ENCODE peak calls at places on chromosomes 2 and 18, in six cellular contexts. P is MM.1S, R is heart left ventricle, Z is breast epithelium, I is iPS DF 6.9, Y is right cardiac atrium. H is an unnamed sample.

GRCh38 chr2:236667526-236667925 is 97.9 kb downstream of the ACKR3 start:
- DNase-seq in I (no peak), Y (no peak), R (no peak), Z (no peak), P (no peak), H (no peak)

GRCh38 chr2:160292225-160292624 is 92.2 kb upstream of the ITGB6 start:
- DNase-seq in Y (no peak), P (no peak), I (no peak), Z (no peak), R (no peak), H (no peak)

GRCh38 chr18:21243041-21243431 is 1.0 kb downstream of the GREB1L start:
- DNase-seq in R (peak), P (no peak), I (no peak), Z (no peak), Y (peak), H (peak)

GRCh38 chr18:62521588-62521987 is 1.2 kb upstream of the ZCCHC2 start:
- DNase-seq in Y (no peak), I (no peak), Z (no peak), P (no peak), R (no peak), H (no peak)

GRCh38 chr2:226660524-226660923 is 139.1 kb downstream of the IRS1 start:
- DNase-seq in Z (no peak), I (no peak), R (peak), Y (peak), P (no peak), H (peak)

GRCh38 chr18:9987931-9988330 is 74.1 kb downstream of the VAPA start:
- DNase-seq in Z (peak), P (no peak), R (no peak), Y (peak), I (no peak), H (no peak)

GRCh38 chr2:170486730-170487129 is 228.4 kb upstream of the SP5 start:
- DNase-seq in R (no peak), Z (no peak), P (no peak), I (no peak), Y (no peak), H (no peak)

GRCh38 chr18:56278643-56279042 is 359.7 kb downstream of the TXNL1 start:
- DNase-seq in P (no peak), Z (no peak), Y (no peak), R (no peak), I (no peak), H (no peak)

GRCh38 chr2:102449370-102449974 is 23.6 kb upstream of the SLC9A4 start:
- DNase-seq in Y (no peak), R (peak), Z (no peak), P (peak), I (no peak), H (peak)

GRCh38 chr2:103818176-103818575 is 1035.7 kb upstream of the POU3F3 start:
- DNase-seq in I (no peak), Z (no peak), P (no peak), R (no peak), Y (no peak), H (no peak)

GRCh38 chr2:226524381-226524843 is 275.2 kb downstream of the IRS1 start:
- DNase-seq in Y (no peak), P (no peak), R (no peak), I (no peak), Z (no peak), H (no peak)

GRCh38 chr2:162579986-162580385 is 236.1 kb downstream of the GCA start:
- DNase-seq in Y (no peak), I (no peak), P (no peak), Z (no peak), R (no peak), H (no peak)

GRCh38 chr2:202429164-202429980 is 53.2 kb downstream of the BMPR2 start:
- DNase-seq in P (no peak), I (no peak), R (no peak), Y (no peak), Z (no peak), H (no peak)

GRCh38 chr2:11051280-11051679 is 104.0 kb upstream of the SLC66A3 start:
- DNase-seq in Z (no peak), P (no peak), I (no peak), Y (no peak), R (no peak), H (no peak)

GRCh38 chr2:95347681-95348608 is 50.8 kb downstream of the KCNIP3 start:
- DNase-seq in P (no peak), Z (peak), I (no peak), R (no peak), Y (peak), H (no peak)

GRCh38 chr18:32582455-32582854 is 111.8 kb upstream of the GAREM1 start:
- DNase-seq in P (no peak), R (no peak), Y (no peak), I (no peak), Z (no peak), H (no peak)

GRCh38 chr18:79853993-79854364 is 56.2 kb downstream of the KCNG2 start:
- DNase-seq in Z (no peak), Y (no peak), P (no peak), I (no peak), R (no peak), H (no peak)

GRCh38 chr2:126446106-126446695 is 209.8 kb upstream of the GYPC start:
- DNase-seq in Z (no peak), P (no peak), R (no peak), I (no peak), Y (no peak), H (no peak)

GRCh38 chr2:61229936-61230335 is 67.9 kb downstream of the C2orf74 start:
- DNase-seq in I (no peak), P (no peak), Y (no peak), Z (no peak), R (no peak), H (no peak)

GRCh38 chr2:20457027-20457426 is 10.2 kb downstream of the RHOB start:
- DNase-seq in Y (no peak), R (no peak), Z (no peak), P (no peak), I (no peak), H (no peak)

GRCh38 chr2:216897561-216898203 is 37.8 kb upstream of the TNP1 start:
- DNase-seq in R (no peak), Z (no peak), I (no peak), P (no peak), Y (no peak), H (no peak)

GRCh38 chr2:179546656-179547055 is 282.0 kb upstream of the SESTD1 start:
- DNase-seq in P (no peak), I (no peak), Y (no peak), Z (no peak), R (no peak), H (no peak)

GRCh38 chr2:134602666-134603065 is 116.1 kb downstream of the TMEM163 start:
- DNase-seq in P (no peak), I (no peak), R (no peak), Z (no peak), Y (no peak), H (no peak)

GRCh38 chr2:70098032-70098431 is 10.8 kb downstream of the PCBP1 start:
- DNase-seq in R (no peak), P (no peak), Z (no peak), I (no peak), Y (no peak), H (no peak)

GRCh38 chr2:152548996-152549395 is 168.3 kb downstream of the PRPF40A start:
- DNase-seq in P (no peak), Z (no peak), I (no peak), Y (no peak), R (no peak), H (no peak)

GRCh38 chr2:88600038-88600465 is 27.2 kb downstream of the EIF2AK3 start:
- DNase-seq in R (peak), Y (no peak), Z (no peak), I (peak), P (peak), H (no peak)

GRCh38 chr2:65032016-65032975 is 23.9 kb upstream of the CEP68 start:
- DNase-seq in Z (no peak), I (no peak), Y (no peak), P (peak), R (no peak), H (no peak)

GRCh38 chr18:56043691-56044090 is 455.7 kb upstream of the TCF4 start:
- DNase-seq in I (no peak), Z (no peak), R (peak), Y (peak), P (no peak), H (no peak)

GRCh38 chr2:234792566-234792965 is 159.3 kb upstream of the SH3BP4 start:
- DNase-seq in Y (no peak), Z (no peak), P (no peak), R (no peak), I (no peak), H (no peak)

GRCh38 chr18:50786851-50787250 is 33.0 kb downstream of the MRO start:
- DNase-seq in I (no peak), Y (no peak), Z (no peak), P (no peak), R (no peak), H (no peak)

GRCh38 chr2:240250150-240250984 is 109.9 kb upstream of the OTOS start:
- DNase-seq in Y (peak), P (no peak), R (no peak), Z (no peak), I (no peak), H (no peak)

GRCh38 chr2:240250985-240251847 is 110.8 kb upstream of the OTOS start:
- DNase-seq in R (peak), P (peak), Y (peak), Z (peak), I (no peak), H (peak)

GRCh38 chr2:240248981-240249422 is 108.5 kb upstream of the OTOS start:
- DNase-seq in P (no peak), Z (no peak), Y (peak), I (no peak), R (no peak), H (no peak)

GRCh38 chr2:240247868-240248820 is 107.7 kb upstream of the OTOS start:
- DNase-seq in Y (peak), P (no peak), R (no peak), Z (no peak), I (no peak), H (no peak)

DNA sequence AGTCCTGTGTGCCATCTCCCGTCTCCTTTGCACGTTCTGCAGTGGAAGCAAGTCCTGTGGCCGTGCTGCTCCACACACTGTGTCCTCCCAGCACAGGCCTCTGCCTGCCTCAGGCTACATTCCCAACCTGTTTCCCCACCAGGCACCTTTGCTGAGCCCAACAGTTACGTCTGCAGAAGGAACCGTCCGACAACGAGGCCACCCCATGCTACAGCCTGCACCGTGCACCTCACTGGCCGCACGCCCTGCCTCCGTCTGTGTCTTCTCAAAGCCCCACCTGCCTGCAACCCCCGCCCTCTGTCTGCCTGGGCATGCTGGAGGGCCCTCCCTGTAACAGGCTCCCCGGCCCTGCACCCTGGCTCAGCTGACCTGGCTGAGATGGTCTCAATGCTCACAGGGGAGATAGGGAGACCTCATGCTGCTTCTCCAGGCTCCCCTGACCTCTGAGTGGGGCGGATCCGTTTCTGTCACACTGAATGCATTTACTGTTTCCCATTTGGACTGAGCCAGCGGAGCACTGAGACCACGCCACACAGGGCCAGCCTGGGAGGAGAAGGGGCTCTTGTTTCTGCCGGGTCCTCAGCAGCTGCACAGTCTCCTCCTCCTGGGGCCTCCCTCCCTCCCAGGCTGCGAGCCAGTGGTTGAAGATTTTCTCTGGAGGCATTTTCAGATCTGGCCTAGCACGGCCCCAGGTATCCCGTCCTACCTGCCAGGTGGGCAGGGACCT is 109.1 kb upstream of the OTOS start:
- DNase-seq in P (no peak), Z (no peak), R (no peak), Y (peak), I (no peak), H (no peak)
- H3K27ac ChIP-seq in P (no peak), Z (peak), R (peak), Y (no peak), I (no peak), H (peak)

GRCh38 chr2:71744781-71745180 is 291.4 kb downstream of the DYSF start:
- DNase-seq in I (no peak), P (no peak), Y (no peak), R (no peak), Z (no peak), H (no peak)

GRCh38 chr2:71746946-71747501 is 293.7 kb downstream of the DYSF start:
- DNase-seq in I (no peak), P (peak), Z (peak), R (no peak), Y (peak), H (no peak)

GRCh38 chr2:71747573-71747972 is 294.2 kb downstream of the DYSF start:
- DNase-seq in Z (no peak), Y (no peak), I (no peak), R (no peak), P (no peak), H (no peak)

GRCh38 chr2:71743995-71744675 is 290.8 kb downstream of the DYSF start:
- DNase-seq in R (no peak), I (no peak), Z (no peak), Y (no peak), P (no peak), H (no peak)

DNA sequence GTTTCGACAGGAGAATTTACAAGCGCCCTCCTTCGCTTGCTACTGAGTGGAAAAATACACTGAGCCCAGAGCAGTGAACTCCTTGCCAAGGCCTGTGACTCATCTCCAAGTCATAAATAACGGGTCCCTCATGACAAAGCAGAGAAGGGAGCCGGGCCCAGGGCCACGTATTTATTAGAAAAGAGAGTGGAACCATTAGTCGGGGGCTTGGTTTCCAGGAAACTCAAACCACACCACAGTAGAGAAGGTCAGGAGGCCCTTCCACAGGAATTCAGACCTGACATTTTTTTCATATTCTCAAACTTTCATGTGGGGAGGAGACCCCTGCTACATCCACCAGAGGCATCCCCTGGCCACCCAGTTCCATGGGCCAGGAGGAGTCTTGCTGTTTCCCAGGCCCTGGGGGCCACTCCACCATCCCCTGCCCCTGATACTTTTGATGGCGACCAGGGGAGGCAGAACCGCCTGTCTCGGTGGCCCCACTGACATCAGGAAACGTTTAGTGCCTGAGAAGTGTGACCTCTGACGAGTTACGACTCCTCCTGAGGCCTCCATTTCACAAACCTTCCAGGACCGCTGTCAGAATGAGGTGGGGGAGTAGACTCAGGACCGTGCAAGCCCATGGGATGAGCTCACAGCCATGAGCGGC is 289.7 kb downstream of the DYSF start:
- DNase-seq in Z (no peak), I (no peak), R (peak), P (no peak), Y (peak), H (peak)
- H3K27ac ChIP-seq in Z (peak), I (no peak), R (peak), P (no peak), Y (no peak), H (no peak)

GRCh38 chr2:168613510-168613909 is 157.4 kb downstream of the CERS6 start:
- DNase-seq in Z (no peak), I (no peak), Y (no peak), P (no peak), R (no peak), H (no peak)
- H3K27ac ChIP-seq in Z (no peak), I (no peak), Y (no peak), P (no peak), R (no peak), H (no peak)

GRCh38 chr18:58887613-58887963 is 22.9 kb downstream of the ZNF532 start:
- DNase-seq in Z (no peak), Y (peak), P (peak), R (peak), I (no peak), H (peak)
- H3K27ac ChIP-seq in Z (peak), Y (peak), P (peak), R (peak), I (no peak), H (peak)

DNA sequence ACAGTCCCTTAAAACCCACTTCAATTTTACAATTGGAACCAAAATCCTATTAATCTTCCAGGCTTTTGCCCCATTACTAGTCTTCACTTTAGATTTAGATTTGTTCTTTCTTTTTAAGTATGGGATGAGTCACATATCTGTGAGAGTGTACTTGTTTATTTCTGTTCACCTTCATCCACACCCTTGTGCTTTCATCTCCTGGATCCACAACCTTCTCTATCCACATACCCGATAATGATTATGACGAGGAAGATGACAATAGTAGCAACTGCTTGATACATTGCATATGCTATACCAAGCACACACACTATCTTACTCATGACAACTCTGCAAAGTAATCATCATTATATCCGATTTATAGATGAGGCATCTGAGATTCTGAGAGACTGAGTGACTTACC is 297.3 kb downstream of the PLCL1 start:
- DNase-seq in R (no peak), Z (no peak), Y (no peak), P (no peak), I (no peak), H (no peak)
- H3K27ac ChIP-seq in R (peak), Z (no peak), Y (no peak), P (no peak), I (no peak), H (no peak)

DNA sequence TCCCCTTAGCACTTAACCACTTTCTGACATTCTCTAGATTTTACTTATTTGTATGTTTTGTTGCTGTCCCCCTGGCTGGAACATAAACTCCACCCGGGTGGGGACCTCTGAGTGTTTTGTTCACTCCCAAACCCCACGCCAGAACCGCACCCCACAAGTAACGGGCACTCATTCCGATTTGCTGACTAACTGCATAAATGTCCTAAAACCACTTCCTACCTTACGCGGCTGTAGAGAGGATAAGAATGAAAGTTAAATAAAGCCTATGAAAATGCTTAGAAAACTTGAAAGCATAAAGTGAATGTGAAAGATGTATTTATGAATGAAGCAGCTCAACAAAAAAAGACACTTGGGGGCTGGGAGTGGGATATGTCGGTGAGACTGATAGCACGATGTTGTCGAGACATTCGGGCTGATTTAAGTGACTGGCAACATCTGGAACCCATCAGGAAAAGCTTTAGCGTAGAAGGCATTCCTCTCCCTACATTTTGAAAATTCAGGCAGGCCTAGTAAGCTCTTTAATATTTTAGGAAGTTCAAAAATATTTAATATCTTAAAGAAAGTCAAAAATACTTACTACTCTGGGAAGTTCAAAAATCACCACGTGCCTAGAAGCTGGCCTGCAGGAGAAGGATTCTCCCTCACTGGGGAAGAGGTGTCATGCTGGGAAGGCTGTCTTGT is 206.7 kb downstream of the SH3RF3 start:
- DNase-seq in Y (peak), R (no peak), I (no peak), P (peak), Z (no peak), H (no peak)
- H3K27ac ChIP-seq in Y (no peak), R (no peak), I (no peak), P (no peak), Z (no peak), H (no peak)

GRCh38 chr2:203763425-203764272 is 57.2 kb downstream of the CD28 start:
- DNase-seq in R (no peak), P (no peak), Y (no peak), Z (no peak), I (no peak), H (no peak)

GRCh38 chr2:203758841-203759691 is 52.6 kb downstream of the CD28 start:
- DNase-seq in P (no peak), Z (no peak), R (no peak), I (no peak), Y (no peak), H (no peak)

GRCh38 chr2:203756161-203756560 is 49.7 kb downstream of the CD28 start:
- DNase-seq in Z (no peak), I (no peak), R (no peak), Y (no peak), P (no peak), H (no peak)

GRCh38 chr2:203759692-203760365 is 53.4 kb downstream of the CD28 start:
- DNase-seq in Z (no peak), I (no peak), P (no peak), R (no peak), Y (no peak), H (no peak)
- H3K27ac ChIP-seq in Z (peak), I (no peak), P (no peak), R (no peak), Y (no peak), H (no peak)

DNA sequence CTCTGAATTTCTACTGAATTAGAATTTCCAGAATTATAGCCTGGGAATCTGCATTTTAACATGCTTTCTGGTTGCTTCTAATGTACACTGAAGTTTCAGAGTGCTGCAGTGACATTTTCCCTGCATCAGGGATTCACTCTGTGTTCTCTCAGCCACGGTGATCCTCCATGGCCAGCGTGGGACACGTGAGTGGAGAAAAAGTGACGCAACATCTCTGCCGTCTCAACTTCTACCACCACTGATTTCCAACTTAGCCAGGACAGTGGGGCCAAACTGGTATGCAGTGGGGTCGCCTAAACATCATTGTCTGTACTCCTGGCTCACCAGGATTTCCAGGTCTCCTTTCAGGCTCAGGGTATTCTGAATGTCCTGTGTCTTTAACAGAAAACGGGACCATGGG is 44.6 kb downstream of the LAMA3 start:
- DNase-seq in P (no peak), R (no peak), I (no peak), Y (no peak), Z (no peak), H (no peak)
- H3K27ac ChIP-seq in P (no peak), R (no peak), I (no peak), Y (no peak), Z (no peak), H (no peak)